ENCODE peak calls at places on chromosome 20, in seven cellular contexts. H is pancreas, A is cardiac muscle cell, D is PC-9, T is fibroblast of pulmonary artery, V is upper lobe of right lung, S is fibroblast of lung. W is an unnamed sample.

GRCh38 chr20:49810491-49811190 is 2.0 kb upstream of the SLC9A8 start:
- DNase-seq in H (no peak), A (no peak), D (peak), T (no peak), V (no peak), S (no peak), W (no peak)

GRCh38 chr20:60749804-60750602 is 502.1 kb upstream of the CDH4 start:
- DNase-seq in H (no peak), A (no peak), D (no peak), T (no peak), V (no peak), S (no peak), W (no peak)

GRCh38 chr20:11919571-11919970 is 1.9 kb downstream of the BTBD3 start:
- DNase-seq in H (no peak), A (no peak), D (no peak), T (no peak), V (no peak), S (no peak), W (no peak)

GRCh38 chr20:50144362-50144761 is 9.2 kb downstream of the PEDS1 start:
- DNase-seq in H (no peak), A (no peak), D (peak), T (peak), V (no peak), S (peak), W (no peak)

GRCh38 chr20:24470031-24470781 is 777 bp downstream of the SYNDIG1 start:
- DNase-seq in H (no peak), A (peak), D (no peak), T (no peak), V (no peak), S (peak), W (no peak)

GRCh38 chr20:1952737-1953530 is 40.9 kb downstream of the PDYN start:
- DNase-seq in H (no peak), A (no peak), D (no peak), T (no peak), V (no peak), S (no peak), W (no peak)

GRCh38 chr20:38973546-38974120 is 11.5 kb downstream of the DHX35 start:
- DNase-seq in H (peak), A (no peak), D (no peak), T (peak), V (no peak), S (peak), W (no peak)

GRCh38 chr20:34075647-34076046 is 36.4 kb downstream of the EIF2S2 start:
- DNase-seq in H (no peak), A (no peak), D (no peak), T (no peak), V (no peak), S (no peak), W (no peak)

GRCh38 chr20:3797592-3798404 is 1.7 kb downstream of the CDC25B start:
- DNase-seq in H (no peak), A (no peak), D (peak), T (no peak), V (no peak), S (peak), W (no peak)

GRCh38 chr20:11375368-11375767 is 542.3 kb upstream of the BTBD3 start:
- DNase-seq in H (no peak), A (no peak), D (no peak), T (no peak), V (no peak), S (no peak), W (no peak)

GRCh38 chr20:34268851-34269668 is 27.8 kb downstream of the ASIP start:
- DNase-seq in H (no peak), A (no peak), D (no peak), T (peak), V (peak), S (peak), W (no peak)

GRCh38 chr20:41005361-41005729 is 23.3 kb upstream of the TOP1 start:
- DNase-seq in H (peak), A (no peak), D (peak), T (peak), V (peak), S (peak), W (peak)

GRCh38 chr20:21322921-21323321 is 19.8 kb downstream of the XRN2 start:
- DNase-seq in H (no peak), A (no peak), D (no peak), T (no peak), V (no peak), S (no peak), W (no peak)

GRCh38 chr20:59665656-59666555 is 61.6 kb downstream of the PHACTR3 start:
- DNase-seq in H (no peak), A (no peak), D (no peak), T (no peak), V (no peak), S (no peak), W (no peak)

GRCh38 chr20:25179439-25180089 is 15.9 kb upstream of the ENTPD6 start:
- DNase-seq in H (no peak), A (no peak), D (no peak), T (no peak), V (no peak), S (no peak), W (no peak)

GRCh38 chr20:33647603-33648395 is 14.3 kb upstream of the C20orf144 start:
- DNase-seq in H (no peak), A (no peak), D (no peak), T (peak), V (peak), S (peak), W (peak)

GRCh38 chr20:10793741-10794140 is 119.9 kb upstream of the JAG1 start:
- DNase-seq in H (no peak), A (no peak), D (no peak), T (no peak), V (no peak), S (no peak), W (no peak)

GRCh38 chr20:57882451-57883161 is 172.8 kb upstream of the PMEPA1 start:
- DNase-seq in H (no peak), A (no peak), D (peak), T (no peak), V (no peak), S (no peak), W (no peak)

GRCh38 chr20:33401922-33402369 is 627 bp upstream of the CDK5RAP1 start:
- DNase-seq in H (no peak), A (no peak), D (no peak), T (peak), V (no peak), S (no peak), W (no peak)

GRCh38 chr20:34776177-34776576 is 49.3 kb downstream of the NCOA6 start:
- DNase-seq in H (no peak), A (no peak), D (no peak), T (no peak), V (no peak), S (no peak), W (no peak)

GRCh38 chr20:45919536-45919933 is 7.6 kb upstream of the PLTP start:
- DNase-seq in H (no peak), A (no peak), D (no peak), T (peak), V (no peak), S (peak), W (no peak)

GRCh38 chr20:53857723-53858236 is 212.6 kb downstream of the BCAS1 start:
- DNase-seq in H (no peak), A (peak), D (no peak), T (no peak), V (no peak), S (no peak), W (no peak)

GRCh38 chr20:33893314-33893713 is 82.2 kb downstream of the CHMP4B start:
- DNase-seq in H (no peak), A (no peak), D (no peak), T (peak), V (no peak), S (peak), W (no peak)

GRCh38 chr20:49668181-49668877 is 45.3 kb downstream of the B4GALT5 start:
- DNase-seq in H (no peak), A (no peak), D (no peak), T (no peak), V (peak), S (no peak), W (no peak)

DNA sequence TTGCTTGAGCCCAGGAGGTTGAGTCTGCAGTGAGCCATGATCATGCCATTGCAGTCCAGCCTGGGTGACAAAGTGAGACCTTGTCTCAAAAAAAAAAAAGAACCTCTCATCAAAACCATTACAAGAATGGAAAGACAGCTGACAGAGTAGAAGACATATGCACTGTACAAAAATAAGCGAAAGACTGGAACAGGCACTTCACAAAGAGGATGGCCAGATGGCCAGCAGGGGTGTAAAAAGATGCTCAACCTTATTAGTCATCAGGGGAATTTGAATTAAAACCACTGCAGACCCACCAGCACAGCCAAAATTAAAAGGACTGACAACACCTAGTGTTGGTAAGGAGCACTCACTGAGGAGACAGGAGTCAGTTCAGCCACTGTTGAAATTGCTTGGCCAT is 13.5 kb upstream of the TAF4 start:
- DNase-seq in H (no peak), A (no peak), D (no peak), T (no peak), V (no peak), S (no peak), W (no peak)
- TF ChIP-seq CTCF in H (no peak), A (no peak), D (no peak), T (no peak), V (no peak), S (no peak), W (no peak)

GRCh38 chr20:36666181-36666740 is 20.3 kb upstream of the SLA2 start:
- DNase-seq in H (no peak), A (peak), D (no peak), T (peak), V (no peak), S (peak), W (no peak)
- TF ChIP-seq CTCF in H (no peak), A (peak), D (peak), T (peak), V (peak), S (no peak), W (peak)

GRCh38 chr20:43542674-43543073 is 16.2 kb upstream of the SGK2 start:
- DNase-seq in H (no peak), A (no peak), D (no peak), T (no peak), V (no peak), S (no peak), W (no peak)
- TF ChIP-seq CTCF in H (no peak), A (no peak), D (no peak), T (no peak), V (no peak), S (no peak), W (no peak)

DNA sequence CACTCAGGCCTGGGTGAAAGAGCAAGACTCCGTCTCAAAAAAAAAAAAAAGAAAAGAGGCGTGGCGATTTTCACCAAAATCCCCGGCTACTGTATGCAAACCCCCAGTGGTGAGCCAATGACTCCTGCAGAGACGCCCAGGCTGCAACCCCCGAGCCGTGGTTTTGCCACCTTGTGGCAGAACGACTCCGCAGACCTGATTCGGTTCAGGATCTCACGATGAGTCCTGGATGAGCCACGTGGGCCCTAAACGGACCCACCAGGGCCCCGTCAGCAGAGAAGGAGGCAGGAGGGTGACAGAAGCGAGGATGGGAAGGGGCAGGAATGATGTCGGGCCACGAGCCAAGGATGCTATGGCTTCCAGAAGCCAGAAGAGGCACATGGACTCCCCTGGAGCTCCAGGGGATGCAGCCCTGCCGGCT is 42.5 kb downstream of the SLC2A4RG start:
- DNase-seq in H (no peak), A (no peak), D (no peak), T (no peak), V (no peak), S (no peak), W (no peak)
- TF ChIP-seq CTCF in H (no peak), A (no peak), D (no peak), T (no peak), V (no peak), S (no peak), W (no peak)

GRCh38 chr20:48295445-48295903 is 510.2 kb upstream of the SULF2 start:
- DNase-seq in H (no peak), A (peak), D (peak), T (peak), V (no peak), S (peak), W (no peak)
- TF ChIP-seq CTCF in H (no peak), A (peak), D (peak), T (peak), V (peak), S (peak), W (peak)

GRCh38 chr20:6651016-6651415 is 116.5 kb upstream of the BMP2 start:
- DNase-seq in H (no peak), A (no peak), D (no peak), T (peak), V (no peak), S (peak), W (no peak)
- TF ChIP-seq CTCF in H (no peak), A (no peak), D (no peak), T (no peak), V (no peak), S (no peak), W (no peak)